ENCODE peak calls at places on chromosomes 4 and X, in ten cellular contexts. L is psoas muscle, G is astrocyte, C is uterus, E is endodermal cell, J is SK-N-SH, U is thyroid gland, T is GM23248, W is body of pancreas, B is tibial nerve. Z is an unnamed sample. For H3K36me3, the result is how much of the 10 kb centered on the place peaks cover.

GRCh38 chrX:119682019-119682989 is 10.7 kb downstream of the SEPTIN6 start:
- DNase-seq in L (no peak), G (no peak), C (no peak), E (no peak), J (no peak), U (no peak), T (no peak), W (no peak), B (no peak), Z (no peak)

GRCh38 chr4:105471566-105472176 is 2.2 kb downstream of the PPA2 start:
- DNase-seq in L (peak), G (peak), C (peak), E (peak), J (peak), U (peak), T (peak), W (peak), B (peak), Z (no peak)

GRCh38 chr4:56307423-56307822 is 79.9 kb downstream of the AASDH start:
- DNase-seq in L (no peak), G (peak), C (no peak), E (no peak), J (no peak), U (peak), T (peak), W (no peak), B (no peak), Z (no peak)

GRCh38 chr4:68895561-68896198 is 55.9 kb downstream of the UGT2A3 start:
- DNase-seq in L (no peak), G (peak), C (no peak), E (no peak), J (no peak), U (no peak), T (no peak), W (no peak), B (no peak), Z (no peak)

GRCh38 chr4:33107813-33108212 is 2387.6 kb downstream of the PCDH7 start:
- DNase-seq in L (no peak), G (no peak), C (no peak), E (no peak), J (no peak), U (no peak), T (peak), W (no peak), B (no peak), Z (no peak)

GRCh38 chr4:48913346-48913745 is 6.8 kb upstream of the OCIAD2 start:
- DNase-seq in L (no peak), G (peak), C (peak), E (no peak), J (no peak), U (no peak), T (peak), W (no peak), B (no peak), Z (no peak)

GRCh38 chr4:176792348-176793059 is at the start of gene VEGFC:
- DNase-seq in L (peak), G (no peak), C (peak), E (peak), J (peak), U (peak), T (peak), W (peak), B (no peak), Z (peak)

GRCh38 chr4:94455081-94455480 is 3.3 kb downstream of the PDLIM5 start:
- DNase-seq in L (peak), G (peak), C (peak), E (no peak), J (no peak), U (peak), T (peak), W (peak), B (no peak), Z (no peak)

GRCh38 chr4:137417676-137418075 is 114.6 kb downstream of the PCDH18 start:
- DNase-seq in L (no peak), G (no peak), C (no peak), E (no peak), J (no peak), U (no peak), T (no peak), W (no peak), B (no peak), Z (no peak)

GRCh38 chr4:157722146-157722545 is 450.7 kb downstream of the GASK1B start:
- DNase-seq in L (no peak), G (no peak), C (no peak), E (no peak), J (no peak), U (no peak), T (no peak), W (no peak), B (no peak), Z (no peak)

GRCh38 chrX:121479406-121479805 is 432.0 kb downstream of the GLUD2 start:
- DNase-seq in L (no peak), G (no peak), C (no peak), E (no peak), J (no peak), U (no peak), T (peak), W (no peak), B (no peak), Z (no peak)

GRCh38 chrX:104288961-104289360 is 34.2 kb upstream of the ESX1 start:
- DNase-seq in L (no peak), G (peak), C (no peak), E (no peak), J (no peak), U (no peak), T (peak), W (no peak), B (no peak), Z (no peak)

GRCh38 chrX:152897216-152898144 is at the start of gene ZNF185:
- DNase-seq in L (no peak), G (peak), C (no peak), E (peak), J (peak), U (peak), T (peak), W (peak), B (no peak), Z (peak)

GRCh38 chrX:39769748-39770147 is 328.0 kb downstream of the BCOR start:
- DNase-seq in L (no peak), G (no peak), C (no peak), E (no peak), J (no peak), U (no peak), T (no peak), W (no peak), B (no peak), Z (no peak)

GRCh38 chrX:23317799-23318724 is 16.6 kb upstream of the PTCHD1 start:
- DNase-seq in L (no peak), G (no peak), C (no peak), E (peak), J (peak), U (peak), T (peak), W (no peak), B (no peak), Z (no peak)

GRCh38 chr4:87309625-87310024 is 13.1 kb downstream of the HSD17B13 start:
- DNase-seq in L (no peak), G (no peak), C (no peak), E (no peak), J (no peak), U (no peak), T (peak), W (no peak), B (no peak), Z (no peak)

GRCh38 chrX:41468647-41469323 is 21.6 kb downstream of the NYX start:
- DNase-seq in L (peak), G (peak), C (no peak), E (no peak), J (no peak), U (peak), T (peak), W (no peak), B (no peak), Z (no peak)

GRCh38 chrX:115693476-115693875 is 132.5 kb downstream of the PLS3 start:
- DNase-seq in L (no peak), G (no peak), C (no peak), E (peak), J (no peak), U (no peak), T (no peak), W (no peak), B (no peak), Z (no peak)

GRCh38 chr4:152585036-152585439 is 49.1 kb upstream of the FBXW7 start:
- DNase-seq in L (no peak), G (no peak), C (no peak), E (no peak), J (no peak), U (peak), T (no peak), W (no peak), B (no peak), Z (no peak)

GRCh38 chr4:127606823-127607222 is 25.9 kb upstream of the INTU start:
- DNase-seq in L (no peak), G (peak), C (no peak), E (no peak), J (no peak), U (no peak), T (no peak), W (no peak), B (no peak), Z (no peak)

GRCh38 chrX:14899607-14900006 is 26.4 kb downstream of the MOSPD2 start:
- DNase-seq in L (no peak), G (peak), C (no peak), E (no peak), J (no peak), U (no peak), T (peak), W (no peak), B (no peak), Z (no peak)

GRCh38 chr4:114659386-114660008 is 60.9 kb downstream of the UGT8 start:
- DNase-seq in L (no peak), G (peak), C (peak), E (peak), J (peak), U (peak), T (peak), W (peak), B (peak), Z (peak)

GRCh38 chr4:74715731-74716435 is 78.4 kb downstream of the BTC start:
- DNase-seq in L (no peak), G (no peak), C (no peak), E (no peak), J (no peak), U (no peak), T (no peak), W (no peak), B (no peak), Z (no peak)

GRCh38 chr4:123709336-123709735 is 312.7 kb downstream of the SPRY1 start:
- DNase-seq in L (no peak), G (no peak), C (no peak), E (no peak), J (no peak), U (no peak), T (peak), W (no peak), B (no peak), Z (no peak)

GRCh38 chrX:135522132-135522530 is 1.7 kb downstream of the INTS6L start:
- DNase-seq in L (no peak), G (no peak), C (no peak), E (no peak), J (no peak), U (no peak), T (no peak), W (no peak), B (no peak), Z (no peak)

GRCh38 chrX:141314441-141314840 is 72.1 kb upstream of the SPANXC start:
- DNase-seq in L (no peak), G (peak), C (no peak), E (no peak), J (no peak), U (no peak), T (no peak), W (no peak), B (no peak), Z (no peak)

GRCh38 chr4:145098675-145099037 is 545 bp downstream of the ABCE1 start:
- DNase-seq in L (no peak), G (peak), C (no peak), E (no peak), J (peak), U (peak), T (peak), W (peak), B (no peak), Z (no peak)
- H3K36me3 ChIP-seq in L (under half), G (under half), C (under half), E (under half), J (under half), U (under half), T (under half), W (under half), B (under half), Z (under half)

GRCh38 chr4:5791654-5792053 is 80.7 kb downstream of the EVC start:
- DNase-seq in L (no peak), G (no peak), C (no peak), E (peak), J (no peak), U (no peak), T (no peak), W (no peak), B (no peak), Z (peak)

GRCh38 chr4:5790546-5790857 is 79.5 kb downstream of the EVC start:
- DNase-seq in L (no peak), G (no peak), C (no peak), E (no peak), J (no peak), U (no peak), T (no peak), W (no peak), B (no peak), Z (no peak)

GRCh38 chr4:5788144-5788543 is 77.1 kb downstream of the EVC start:
- DNase-seq in L (no peak), G (no peak), C (no peak), E (no peak), J (no peak), U (no peak), T (no peak), W (no peak), B (no peak), Z (peak)

GRCh38 chr4:5787311-5787710 is 76.3 kb downstream of the EVC start:
- DNase-seq in L (no peak), G (no peak), C (no peak), E (no peak), J (no peak), U (no peak), T (no peak), W (no peak), B (no peak), Z (no peak)

DNA sequence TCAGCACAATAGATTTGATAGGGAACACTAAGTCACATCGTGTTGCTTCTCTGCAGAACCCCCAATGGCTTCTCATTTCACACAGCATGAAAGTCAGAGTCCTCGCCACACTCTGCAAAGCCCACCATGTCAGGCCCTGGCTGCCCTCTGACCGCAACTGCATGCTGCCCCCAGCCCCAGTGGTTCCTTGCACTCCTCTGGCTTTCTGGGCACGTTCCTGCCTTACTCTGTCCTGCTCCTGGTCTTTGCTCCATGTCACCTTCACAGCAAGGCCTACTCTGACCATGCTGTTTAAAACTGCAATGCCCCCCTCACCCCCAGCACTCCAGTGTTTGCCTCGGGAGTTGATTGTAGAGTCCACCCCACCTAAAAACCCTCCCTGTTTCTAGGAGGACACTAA is 78.1 kb downstream of the EVC start:
- DNase-seq in L (no peak), G (no peak), C (no peak), E (no peak), J (no peak), U (no peak), T (no peak), W (no peak), B (no peak), Z (peak)
- H3K27ac ChIP-seq in L (no peak), G (no peak), C (no peak), E (no peak), J (no peak), U (no peak), T (no peak), W (no peak), B (no peak), Z (no peak)

DNA sequence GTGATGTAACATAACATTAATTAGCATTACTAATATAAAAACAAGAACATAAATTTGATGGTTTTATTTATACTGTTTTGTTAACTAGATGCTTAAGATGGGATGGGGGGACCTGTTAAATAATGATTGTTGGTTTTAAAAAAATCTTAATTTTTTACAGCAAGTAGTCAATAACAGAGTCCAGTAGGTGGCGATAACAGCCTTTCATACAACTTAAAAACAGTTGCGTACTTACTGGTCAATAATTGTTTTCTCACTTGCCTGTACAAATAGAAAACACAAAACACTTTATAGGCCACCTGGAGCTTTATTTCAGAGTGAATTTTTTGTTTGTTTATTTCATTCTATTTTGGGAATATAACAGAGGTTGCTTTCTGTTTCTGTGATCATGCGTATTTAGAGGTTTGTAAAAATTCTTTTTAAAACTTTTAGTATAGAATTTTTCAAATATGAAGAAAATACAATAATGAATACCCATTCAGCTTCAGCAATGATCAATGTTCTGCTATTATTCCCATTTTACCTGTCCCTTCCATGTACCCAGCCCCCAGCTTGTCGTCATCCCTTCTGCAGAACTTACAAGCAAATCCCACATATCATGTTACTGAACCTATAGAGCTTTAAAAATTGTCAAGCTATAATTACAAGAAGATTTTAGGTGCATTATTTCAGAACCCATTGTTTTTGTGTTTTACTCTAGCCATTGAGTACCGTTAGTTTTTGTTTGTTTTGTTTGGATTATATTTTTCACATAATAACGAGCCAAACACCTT is 97.1 kb downstream of the MRPL1 start:
- DNase-seq in L (no peak), G (peak), C (no peak), E (no peak), J (peak), U (no peak), T (peak), W (no peak), B (no peak), Z (no peak)
- H3K4me3 ChIP-seq in L (peak), G (no peak), C (no peak), E (no peak), J (no peak), U (no peak), T (no peak), W (no peak), B (no peak), Z (no peak)

GRCh38 chr4:2643555-2643954 is 107.1 kb downstream of the FAM193A start:
- DNase-seq in L (no peak), G (no peak), C (no peak), E (no peak), J (no peak), U (no peak), T (no peak), W (no peak), B (no peak), Z (peak)
- H3K36me3 ChIP-seq in L (under half), G (under half), C (under half), E (half or more), J (under half), U (under half), T (under half), W (under half), B (half or more), Z (half or more)

DNA sequence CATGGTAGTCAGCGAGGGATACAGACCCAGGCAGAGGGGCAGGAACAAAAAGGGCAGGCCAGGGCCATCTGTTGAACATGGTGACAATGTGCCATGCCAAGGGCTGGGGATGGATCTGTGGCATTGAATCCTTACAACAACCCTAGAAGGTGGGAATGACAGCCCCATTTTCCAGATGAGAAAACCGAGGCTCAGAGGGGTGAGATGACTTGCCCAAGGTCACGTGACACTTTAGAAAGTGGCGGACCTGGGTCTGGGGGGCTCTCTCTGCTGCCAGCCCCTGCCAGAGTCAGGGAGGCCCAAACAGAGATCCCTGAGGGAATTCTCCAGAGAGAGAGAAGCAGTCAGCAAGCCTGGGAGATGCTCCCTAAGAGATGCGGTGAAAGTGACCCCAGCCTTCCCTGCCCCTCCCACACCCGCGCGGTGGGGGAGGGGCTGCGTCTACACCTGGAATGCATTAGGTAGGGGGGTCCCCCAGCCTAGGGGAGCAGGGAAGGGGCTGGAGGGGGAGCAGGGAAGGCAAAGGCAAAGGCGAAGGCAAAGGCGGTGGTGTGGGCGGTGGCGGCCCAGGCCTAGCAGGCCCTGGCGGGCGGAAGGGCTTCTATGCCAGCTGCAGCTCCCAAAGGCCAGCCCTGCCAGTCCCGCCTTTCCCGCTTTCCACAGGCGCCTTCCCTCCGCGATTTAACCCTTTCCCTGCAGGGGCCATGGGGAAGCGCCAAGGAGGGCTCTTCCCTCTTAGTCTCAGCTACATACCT is 13.0 kb downstream of the FGD1 start:
- DNase-seq in L (no peak), G (no peak), C (no peak), E (peak), J (peak), U (no peak), T (peak), W (no peak), B (no peak), Z (no peak)
- H3K27ac ChIP-seq in L (no peak), G (peak), C (peak), E (no peak), J (peak), U (no peak), T (peak), W (no peak), B (peak), Z (peak)

GRCh38 chr4:17614416-17615299 is at the start of gene MED28:
- DNase-seq in L (peak), G (peak), C (peak), E (peak), J (peak), U (peak), T (peak), W (peak), B (peak), Z (peak)

GRCh38 chr4:17619416-17620105 is 5.1 kb downstream of the MED28 start:
- DNase-seq in L (peak), G (no peak), C (no peak), E (no peak), J (no peak), U (no peak), T (peak), W (no peak), B (no peak), Z (no peak)

GRCh38 chr4:17616283-17616682 is 1.8 kb downstream of the MED28 start:
- DNase-seq in L (no peak), G (no peak), C (no peak), E (no peak), J (no peak), U (no peak), T (no peak), W (no peak), B (no peak), Z (no peak)

GRCh38 chr4:17623451-17624001 is 9.1 kb downstream of the MED28 start:
- DNase-seq in L (peak), G (peak), C (no peak), E (no peak), J (no peak), U (no peak), T (peak), W (no peak), B (no peak), Z (no peak)

DNA sequence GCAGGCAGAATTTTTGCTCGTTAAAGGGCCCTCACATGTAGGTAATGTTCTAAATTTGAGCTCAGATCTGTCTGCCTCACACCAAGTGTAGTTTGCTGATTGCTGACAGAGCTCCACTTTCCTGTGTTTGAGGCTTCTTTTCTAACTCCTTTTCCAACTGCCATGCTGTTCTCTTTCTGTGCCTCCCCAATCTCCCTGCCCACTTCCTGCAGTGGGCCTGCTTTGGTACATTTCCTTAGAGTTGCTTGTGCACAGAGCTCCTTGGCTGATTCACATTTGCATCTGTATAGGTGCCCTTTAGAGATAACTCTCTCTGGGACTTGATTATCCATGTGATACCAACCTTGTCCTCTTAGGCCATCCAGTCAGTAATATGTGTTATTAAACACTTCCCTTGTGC is 4.5 kb downstream of the MED28 start:
- DNase-seq in L (no peak), G (no peak), C (no peak), E (no peak), J (no peak), U (no peak), T (no peak), W (no peak), B (no peak), Z (no peak)
- H3K4me3 ChIP-seq in L (peak), G (no peak), C (no peak), E (no peak), J (no peak), U (no peak), T (no peak), W (no peak), B (no peak), Z (no peak)

GRCh38 chr4:16183604-16184003 is 42.7 kb downstream of the TAPT1 start:
- DNase-seq in L (no peak), G (no peak), C (no peak), E (no peak), J (no peak), U (no peak), T (no peak), W (no peak), B (no peak), Z (no peak)
- H3K36me3 ChIP-seq in L (under half), G (under half), C (under half), E (under half), J (under half), U (under half), T (under half), W (under half), B (under half), Z (half or more)